ENCODE peak calls at places on chromosome 21, in seven cellular contexts. One of them, this sample, is unnamed.

GRCh38 chr21:36478941-36479340 is 981 bp downstream of the CLDN14 start:
- DNase-seq in IMR-90: no peak
- DNase-seq in HepG2: no peak
- DNase-seq in ascending aorta: no peak
- DNase-seq in hepatocyte: no peak
- DNase-seq in astrocyte of the cerebellum: no peak
- DNase-seq in tibial nerve: no peak
- DNase-seq in this sample: no peak

GRCh38 chr21:32331444-32332305 is 33.0 kb downstream of the MRAP start:
- DNase-seq in hepatocyte: no peak
- DNase-seq in HepG2: peak; percentile 10
- DNase-seq in astrocyte of the cerebellum: no peak
- DNase-seq in ascending aorta: no peak
- DNase-seq in tibial nerve: no peak
- DNase-seq in IMR-90: no peak
- DNase-seq in this sample: no peak

GRCh38 chr21:21714396-21714795 is 716.2 kb downstream of the NCAM2 start:
- DNase-seq in IMR-90: peak; percentile 82
- DNase-seq in tibial nerve: no peak
- DNase-seq in hepatocyte: no peak
- DNase-seq in HepG2: no peak
- DNase-seq in ascending aorta: no peak
- DNase-seq in astrocyte of the cerebellum: peak; percentile 55
- DNase-seq in this sample: no peak

GRCh38 chr21:39788383-39788782 is 43.4 kb downstream of the IGSF5 start:
- DNase-seq in hepatocyte: peak; percentile 92
- DNase-seq in tibial nerve: peak; percentile 45
- DNase-seq in HepG2: peak; percentile 71
- DNase-seq in IMR-90: peak; percentile 12
- DNase-seq in astrocyte of the cerebellum: peak; percentile 96
- DNase-seq in ascending aorta: no peak
- DNase-seq in this sample: no peak

GRCh38 chr21:45047257-45047656 is 27.1 kb upstream of the ADARB1 start:
- DNase-seq in tibial nerve: no peak
- DNase-seq in ascending aorta: no peak
- DNase-seq in hepatocyte: no peak
- DNase-seq in astrocyte of the cerebellum: no peak
- DNase-seq in HepG2: no peak
- DNase-seq in IMR-90: no peak
- DNase-seq in this sample: no peak

GRCh38 chr21:27190601-27191000 is 223.7 kb upstream of the ADAMTS5 start:
- DNase-seq in IMR-90: peak; percentile 50
- DNase-seq in ascending aorta: no peak
- DNase-seq in hepatocyte: no peak
- DNase-seq in tibial nerve: peak; percentile 9
- DNase-seq in HepG2: no peak
- DNase-seq in astrocyte of the cerebellum: peak; percentile 86
- DNase-seq in this sample: no peak

GRCh38 chr21:32516729-32517649 is 68.3 kb downstream of the TCP10L start:
- DNase-seq in IMR-90: peak; percentile 99
- DNase-seq in hepatocyte: peak; percentile 28
- DNase-seq in tibial nerve: no peak
- DNase-seq in astrocyte of the cerebellum: peak; percentile 83
- DNase-seq in HepG2: no peak
- DNase-seq in ascending aorta: no peak
- DNase-seq in this sample: no peak

GRCh38 chr21:27795418-27795817 is 828.5 kb upstream of the ADAMTS5 start:
- DNase-seq in ascending aorta: no peak
- DNase-seq in HepG2: no peak
- DNase-seq in tibial nerve: no peak
- DNase-seq in astrocyte of the cerebellum: peak; percentile 38
- DNase-seq in IMR-90: no peak
- DNase-seq in hepatocyte: no peak
- DNase-seq in this sample: no peak

GRCh38 chr21:37435120-37435519 is 68.5 kb downstream of the DYRK1A start:
- DNase-seq in astrocyte of the cerebellum: peak; percentile 97
- DNase-seq in hepatocyte: peak; percentile 60
- DNase-seq in HepG2: no peak
- DNase-seq in ascending aorta: peak; percentile 27
- DNase-seq in IMR-90: peak; percentile 80
- DNase-seq in tibial nerve: peak; percentile 48
- DNase-seq in this sample: no peak

GRCh38 chr21:36461918-36462486 is 17.9 kb downstream of the CLDN14 start:
- DNase-seq in hepatocyte: no peak
- DNase-seq in ascending aorta: no peak
- DNase-seq in tibial nerve: no peak
- DNase-seq in astrocyte of the cerebellum: no peak
- DNase-seq in HepG2: no peak
- DNase-seq in IMR-90: no peak
- DNase-seq in this sample: no peak

GRCh38 chr21:15514073-15514946 is 215.5 kb upstream of the USP25 start:
- DNase-seq in tibial nerve: no peak
- DNase-seq in hepatocyte: peak; percentile 40
- DNase-seq in HepG2: peak; percentile 94
- DNase-seq in IMR-90: no peak
- DNase-seq in ascending aorta: no peak
- DNase-seq in astrocyte of the cerebellum: no peak
- DNase-seq in this sample: no peak

GRCh38 chr21:31354604-31355443 is 10.8 kb upstream of the TIAM1 start:
- DNase-seq in IMR-90: peak; percentile 87
- DNase-seq in HepG2: no peak
- DNase-seq in ascending aorta: no peak
- DNase-seq in astrocyte of the cerebellum: peak; percentile 93
- DNase-seq in tibial nerve: no peak
- DNase-seq in hepatocyte: no peak
- DNase-seq in this sample: no peak

GRCh38 chr21:26909972-26910371 is 56.9 kb downstream of the ADAMTS5 start:
- DNase-seq in tibial nerve: no peak
- DNase-seq in astrocyte of the cerebellum: no peak
- DNase-seq in IMR-90: no peak
- DNase-seq in ascending aorta: no peak
- DNase-seq in hepatocyte: peak; percentile 39
- DNase-seq in HepG2: no peak
- DNase-seq in this sample: no peak

GRCh38 chr21:26169061-26169610 is 1.4 kb downstream of the APP start:
- DNase-seq in tibial nerve: peak; percentile 39
- DNase-seq in ascending aorta: no peak
- DNase-seq in hepatocyte: peak; percentile 79
- DNase-seq in HepG2: peak; percentile 41
- DNase-seq in IMR-90: peak; percentile 71
- DNase-seq in astrocyte of the cerebellum: peak; percentile 55
- DNase-seq in this sample: no peak

GRCh38 chr21:43921602-43921978 is 56.6 kb downstream of the AGPAT3 start:
- DNase-seq in HepG2: peak; percentile 64
- DNase-seq in hepatocyte: peak; percentile 59
- DNase-seq in tibial nerve: no peak
- DNase-seq in IMR-90: no peak
- DNase-seq in astrocyte of the cerebellum: no peak
- DNase-seq in ascending aorta: no peak
- DNase-seq in this sample: no peak

GRCh38 chr21:28419110-28419509 is 573.6 kb downstream of the LTN1 start:
- DNase-seq in ascending aorta: no peak
- DNase-seq in tibial nerve: no peak
- DNase-seq in IMR-90: peak; percentile 90
- DNase-seq in hepatocyte: peak; percentile 8
- DNase-seq in astrocyte of the cerebellum: peak; percentile 34
- DNase-seq in HepG2: no peak
- DNase-seq in this sample: no peak

GRCh38 chr21:37074195-37074510 is 1.1 kb downstream of the TTC3 start:
- DNase-seq in ascending aorta: no peak
- DNase-seq in tibial nerve: no peak
- DNase-seq in HepG2: no peak
- DNase-seq in IMR-90: no peak
- DNase-seq in hepatocyte: no peak
- DNase-seq in astrocyte of the cerebellum: no peak
- DNase-seq in this sample: no peak

GRCh38 chr21:31490471-31490870 is 146.4 kb upstream of the TIAM1 start:
- DNase-seq in IMR-90: no peak
- DNase-seq in hepatocyte: no peak
- DNase-seq in astrocyte of the cerebellum: no peak
- DNase-seq in tibial nerve: no peak
- DNase-seq in ascending aorta: no peak
- DNase-seq in HepG2: no peak
- DNase-seq in this sample: no peak

GRCh38 chr21:32472890-32473765 is 60.6 kb downstream of the EVA1C start:
- DNase-seq in astrocyte of the cerebellum: no peak
- DNase-seq in tibial nerve: no peak
- DNase-seq in ascending aorta: no peak
- DNase-seq in HepG2: no peak
- DNase-seq in IMR-90: no peak
- DNase-seq in hepatocyte: no peak
- DNase-seq in this sample: no peak

GRCh38 chr21:29943885-29944284 is 4.1 kb upstream of the GRIK1 start:
- DNase-seq in hepatocyte: no peak
- DNase-seq in ascending aorta: no peak
- DNase-seq in astrocyte of the cerebellum: no peak
- DNase-seq in IMR-90: no peak
- DNase-seq in tibial nerve: no peak
- DNase-seq in HepG2: no peak
- DNase-seq in this sample: no peak
- TF ChIP-seq CTCF in hepatocyte: peak; percentile 34
- TF ChIP-seq CTCF in ascending aorta: no peak
- TF ChIP-seq CTCF in astrocyte of the cerebellum: peak; percentile 43
- TF ChIP-seq CTCF in IMR-90: no peak
- TF ChIP-seq CTCF in tibial nerve: no peak
- TF ChIP-seq CTCF in HepG2: no peak
- TF ChIP-seq CTCF in this sample: no peak

DNA sequence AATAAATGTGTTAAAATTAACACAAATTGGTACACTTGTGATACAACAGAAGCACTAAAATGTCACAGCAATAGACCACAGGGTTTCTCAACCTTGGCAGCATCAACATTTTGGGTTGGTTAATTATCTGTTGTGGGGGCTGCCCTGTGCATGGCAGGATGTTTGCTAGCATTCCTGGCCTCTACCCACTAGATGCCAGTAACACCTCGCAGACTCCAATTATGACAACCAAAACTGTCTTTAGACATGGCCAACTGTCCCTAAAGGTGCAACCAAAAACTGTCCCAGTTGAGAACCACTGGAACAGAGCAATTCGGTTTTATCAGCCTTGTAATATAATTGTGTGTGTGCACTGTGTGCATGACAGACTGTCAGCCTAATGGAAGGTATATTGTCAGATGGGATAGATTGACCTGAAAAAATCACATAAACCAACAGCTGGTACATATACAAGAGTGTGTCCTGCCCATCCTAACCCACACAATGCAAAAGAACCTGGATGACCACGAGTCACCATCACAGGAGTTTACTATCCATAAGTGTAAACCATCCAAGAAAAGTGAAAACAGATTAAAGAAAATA is 13.5 kb upstream of the ERG start:
- DNase-seq in tibial nerve: no peak
- DNase-seq in ascending aorta: no peak
- DNase-seq in IMR-90: no peak
- DNase-seq in hepatocyte: no peak
- DNase-seq in astrocyte of the cerebellum: no peak
- DNase-seq in HepG2: no peak
- DNase-seq in this sample: no peak
- TF ChIP-seq CTCF in tibial nerve: no peak
- TF ChIP-seq CTCF in ascending aorta: no peak
- TF ChIP-seq CTCF in IMR-90: no peak
- TF ChIP-seq CTCF in hepatocyte: no peak
- TF ChIP-seq CTCF in astrocyte of the cerebellum: no peak
- TF ChIP-seq CTCF in HepG2: peak; percentile 53
- TF ChIP-seq CTCF in this sample: no peak

DNA sequence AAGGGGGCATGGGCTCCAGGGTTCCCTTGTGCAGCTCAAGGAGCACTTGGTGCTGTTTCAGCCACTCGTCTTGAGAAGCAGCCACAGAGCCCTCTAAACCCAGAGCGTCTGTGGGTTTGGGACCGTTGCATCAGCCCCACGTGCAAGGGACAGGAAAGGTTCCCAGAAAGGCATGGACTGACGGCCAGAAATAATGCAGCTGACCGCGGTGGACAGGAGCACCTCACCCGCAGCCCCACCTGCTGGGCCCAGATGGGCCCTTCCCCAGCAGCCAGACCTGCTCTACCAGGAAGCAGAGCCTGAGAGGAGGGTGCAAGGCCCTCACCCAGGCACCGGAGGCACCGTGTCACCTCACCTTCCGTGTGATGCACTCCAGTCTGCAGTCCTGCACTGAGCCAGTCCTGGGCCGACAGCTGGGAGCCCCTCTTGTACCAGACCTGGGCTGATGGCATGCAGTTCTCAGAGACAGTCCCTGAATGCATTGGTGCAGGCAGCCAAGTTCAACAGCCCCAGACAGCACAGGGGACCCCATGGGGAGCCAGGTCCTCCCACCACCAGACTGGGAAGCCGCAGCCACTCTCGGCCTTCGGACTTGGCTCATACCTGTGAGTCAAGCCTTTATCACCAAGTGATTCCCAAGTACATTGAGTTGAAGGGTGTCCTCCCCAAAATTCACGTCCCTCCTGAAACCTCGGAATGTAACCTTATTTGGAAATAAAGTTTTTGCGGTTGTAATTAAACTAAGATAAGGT is 4.8 kb upstream of the TFF3 start:
- DNase-seq in tibial nerve: no peak
- DNase-seq in HepG2: no peak
- DNase-seq in astrocyte of the cerebellum: no peak
- DNase-seq in IMR-90: no peak
- DNase-seq in hepatocyte: no peak
- DNase-seq in ascending aorta: no peak
- DNase-seq in this sample: no peak
- TF ChIP-seq CTCF in tibial nerve: no peak
- TF ChIP-seq CTCF in HepG2: peak; percentile 39
- TF ChIP-seq CTCF in astrocyte of the cerebellum: no peak
- TF ChIP-seq CTCF in IMR-90: no peak
- TF ChIP-seq CTCF in hepatocyte: no peak
- TF ChIP-seq CTCF in ascending aorta: no peak
- TF ChIP-seq CTCF in this sample: no peak

GRCh38 chr21:46325073-46325912 is 1.3 kb downstream of the PCNT start:
- DNase-seq in ascending aorta: no peak
- DNase-seq in astrocyte of the cerebellum: no peak
- DNase-seq in tibial nerve: no peak
- DNase-seq in HepG2: peak; percentile 35
- DNase-seq in hepatocyte: peak; percentile 79
- DNase-seq in IMR-90: peak; percentile 47
- DNase-seq in this sample: no peak

GRCh38 chr21:46323710-46324389 is at the start of the genes C21orf58 and PCNT:
- DNase-seq in ascending aorta: peak; percentile 92
- DNase-seq in HepG2: peak; percentile 92
- DNase-seq in hepatocyte: peak; percentile 99
- DNase-seq in astrocyte of the cerebellum: peak; percentile 92
- DNase-seq in IMR-90: peak; percentile 97
- DNase-seq in tibial nerve: peak; percentile 93
- DNase-seq in this sample: peak; percentile 88

GRCh38 chr21:46323227-46323709 is 402 bp downstream of the C21orf58 start:
- DNase-seq in tibial nerve: no peak
- DNase-seq in IMR-90: no peak
- DNase-seq in HepG2: no peak
- DNase-seq in hepatocyte: peak; percentile 44
- DNase-seq in ascending aorta: no peak
- DNase-seq in astrocyte of the cerebellum: no peak
- DNase-seq in this sample: no peak

GRCh38 chr21:46326110-46326703 is 2.3 kb downstream of the PCNT start:
- DNase-seq in tibial nerve: no peak
- DNase-seq in ascending aorta: no peak
- DNase-seq in IMR-90: no peak
- DNase-seq in hepatocyte: no peak
- DNase-seq in HepG2: peak; percentile 32
- DNase-seq in astrocyte of the cerebellum: no peak
- DNase-seq in this sample: no peak

GRCh38 chr21:46324390-46325072 is 575 bp downstream of the PCNT start:
- DNase-seq in ascending aorta: no peak
- DNase-seq in hepatocyte: peak; percentile 95
- DNase-seq in tibial nerve: peak; percentile 76
- DNase-seq in astrocyte of the cerebellum: peak; percentile 46
- DNase-seq in HepG2: peak; percentile 42
- DNase-seq in IMR-90: peak; percentile 70
- DNase-seq in this sample: peak; percentile 20
- TF ChIP-seq CTCF in ascending aorta: no peak
- TF ChIP-seq CTCF in hepatocyte: peak; percentile 28
- TF ChIP-seq CTCF in tibial nerve: no peak
- TF ChIP-seq CTCF in astrocyte of the cerebellum: no peak
- TF ChIP-seq CTCF in HepG2: peak; percentile 2
- TF ChIP-seq CTCF in IMR-90: peak; percentile 23
- TF ChIP-seq CTCF in this sample: no peak

This sample was measured in thoracic aorta.